ENCODE peak calls at places on chromosomes 2 and 18, in nine cellular contexts. T is iris pigment epithelial cell; B is activated T-cell treated with anti-CD3 and anti-CD28 coated beads for 48 hours; G is breast epithelium; K is activated CD4-positive, CD25-positive, alpha-beta regulatory T cell treated with anti-CD3 and anti-CD28 coated beads, Interleukin-2, amount 50 U/mL, for 72 hours; J is fibroblast of mammary gland; R is ureter; X is GM13976; N is brain microvascular endothelial cell. I is an unnamed sample.

GRCh38 chr2:107621186-107621835 is 205.4 kb upstream of the RGPD4 start:
- DNase-seq in T (no peak), B (no peak), G (no peak), K (no peak), J (no peak), R (no peak), X (no peak), N (no peak), I (peak)

GRCh38 chr2:693606-694005 is 16.4 kb upstream of the TMEM18 start:
- DNase-seq in T (peak), B (no peak), G (no peak), K (no peak), J (peak), R (no peak), X (no peak), N (no peak), I (no peak)

GRCh38 chr2:45754087-45755015 is 102.9 kb downstream of the PRKCE start:
- DNase-seq in T (no peak), B (no peak), G (no peak), K (no peak), J (no peak), R (no peak), X (no peak), N (no peak), I (no peak)

GRCh38 chr2:8137801-8138200 is 544.1 kb upstream of the ID2 start:
- DNase-seq in T (no peak), B (no peak), G (no peak), K (no peak), J (no peak), R (no peak), X (no peak), N (no peak), I (no peak)

GRCh38 chr18:2979027-2979570 is 33.8 kb downstream of the LPIN2 start:
- DNase-seq in T (peak), B (no peak), G (no peak), K (no peak), J (peak), R (no peak), X (no peak), N (peak), I (peak)

GRCh38 chr2:9958057-9958456 is 6.6 kb downstream of the GRHL1 start:
- DNase-seq in T (no peak), B (no peak), G (no peak), K (no peak), J (no peak), R (no peak), X (no peak), N (no peak), I (no peak)

GRCh38 chr2:101113441-101114267 is 37.5 kb downstream of the TBC1D8 start:
- DNase-seq in T (peak), B (no peak), G (no peak), K (no peak), J (peak), R (peak), X (no peak), N (peak), I (peak)

GRCh38 chr18:54776282-54776977 is 51.8 kb upstream of the RAB27B start:
- DNase-seq in T (peak), B (peak), G (no peak), K (no peak), J (peak), R (no peak), X (no peak), N (peak), I (peak)

GRCh38 chr2:105773568-105773967 is 28.9 kb downstream of the NCK2 start:
- DNase-seq in T (no peak), B (no peak), G (no peak), K (no peak), J (no peak), R (no peak), X (no peak), N (no peak), I (no peak)

GRCh38 chr2:134228493-134228903 is 25.4 kb upstream of the MGAT5 start:
- DNase-seq in T (no peak), B (no peak), G (no peak), K (no peak), J (peak), R (no peak), X (no peak), N (no peak), I (peak)

GRCh38 chr2:163604941-163605555 is 130.8 kb downstream of the FIGN start:
- DNase-seq in T (peak), B (no peak), G (no peak), K (no peak), J (peak), R (no peak), X (no peak), N (peak), I (peak)

GRCh38 chr2:212539145-212539880 is 711 bp upstream of the ERBB4 start:
- DNase-seq in T (no peak), B (no peak), G (peak), K (no peak), J (no peak), R (peak), X (no peak), N (no peak), I (peak)

GRCh38 chr2:102296449-102296848 is 14.9 kb upstream of the IL1RL1 start:
- DNase-seq in T (no peak), B (no peak), G (no peak), K (no peak), J (no peak), R (no peak), X (no peak), N (no peak), I (no peak)

GRCh38 chr18:59229681-59230443 is 9.9 kb downstream of the GRP start:
- DNase-seq in T (no peak), B (no peak), G (no peak), K (no peak), J (no peak), R (no peak), X (no peak), N (no peak), I (no peak)

GRCh38 chr18:54250846-54251251 is 18.5 kb upstream of the POLI start:
- DNase-seq in T (no peak), B (no peak), G (no peak), K (no peak), J (no peak), R (no peak), X (peak), N (no peak), I (no peak)

GRCh38 chr2:64165696-64166095 is 21.5 kb upstream of the PELI1 start:
- DNase-seq in T (peak), B (no peak), G (no peak), K (no peak), J (peak), R (no peak), X (no peak), N (peak), I (peak)

GRCh38 chr2:142180820-142181533 is 50.2 kb upstream of the LRP1B start:
- DNase-seq in T (peak), B (no peak), G (no peak), K (no peak), J (peak), R (no peak), X (no peak), N (peak), I (peak)

GRCh38 chr2:52222128-52222527 is 1190.2 kb upstream of the NRXN1 start:
- DNase-seq in T (peak), B (no peak), G (no peak), K (no peak), J (peak), R (no peak), X (no peak), N (peak), I (no peak)

GRCh38 chr18:52277785-52278184 is 62.2 kb upstream of the DCC start:
- DNase-seq in T (no peak), B (no peak), G (no peak), K (no peak), J (no peak), R (no peak), X (no peak), N (no peak), I (no peak)

GRCh38 chr2:47741101-47741500 is 41.8 kb upstream of the MSH6 start:
- DNase-seq in T (no peak), B (no peak), G (no peak), K (no peak), J (no peak), R (no peak), X (no peak), N (no peak), I (no peak)

GRCh38 chr2:100703213-100703612 is 116.7 kb upstream of the NPAS2 start:
- DNase-seq in T (no peak), B (no peak), G (no peak), K (no peak), J (peak), R (no peak), X (no peak), N (no peak), I (no peak)